ENCODE peak calls at places on chromosomes 1 and 21, in five cellular contexts. One of them, this sample, is unnamed.

GRCh38 chr1:231157311-231157710 is 4.5 kb upstream of the TRIM67 start:
- DNase-seq in adrenal gland: no peak
- DNase-seq in breast epithelium: no peak
- DNase-seq in uterus: no peak
- DNase-seq in ovary: no peak
- DNase-seq in this sample: no peak

GRCh38 chr1:167630568-167631385 is 745 bp downstream of the RCSD1 start:
- DNase-seq in adrenal gland: no peak
- DNase-seq in breast epithelium: no peak
- DNase-seq in uterus: no peak
- DNase-seq in ovary: no peak
- DNase-seq in this sample: peak; percentile 42

GRCh38 chr1:218479436-218480115 is 134.4 kb downstream of the TGFB2 start:
- DNase-seq in adrenal gland: no peak
- DNase-seq in breast epithelium: peak; percentile 67
- DNase-seq in uterus: no peak
- DNase-seq in ovary: no peak
- DNase-seq in this sample: no peak

GRCh38 chr1:228149341-228150020 is at the start of gene GJC2:
- DNase-seq in adrenal gland: peak; percentile 50
- DNase-seq in breast epithelium: no peak
- DNase-seq in uterus: peak; percentile 73
- DNase-seq in ovary: peak; percentile 79
- DNase-seq in this sample: no peak

GRCh38 chr1:40795811-40796586 is 12.4 kb downstream of the KCNQ4 start:
- DNase-seq in adrenal gland: no peak
- DNase-seq in breast epithelium: no peak
- DNase-seq in uterus: no peak
- DNase-seq in ovary: no peak
- DNase-seq in this sample: no peak

GRCh38 chr1:30650038-30650958 is 73.1 kb downstream of the MATN1 start:
- DNase-seq in adrenal gland: no peak
- DNase-seq in breast epithelium: no peak
- DNase-seq in uterus: peak; percentile 58
- DNase-seq in ovary: no peak
- DNase-seq in this sample: no peak

GRCh38 chr1:156900019-156900718 is 6.7 kb downstream of the PEAR1 start:
- DNase-seq in adrenal gland: no peak
- DNase-seq in breast epithelium: no peak
- DNase-seq in uterus: no peak
- DNase-seq in ovary: no peak
- DNase-seq in this sample: no peak

GRCh38 chr1:2468041-2468472 is 8.0 kb upstream of the PLCH2 start:
- DNase-seq in adrenal gland: peak; percentile 38
- DNase-seq in breast epithelium: no peak
- DNase-seq in uterus: no peak
- DNase-seq in ovary: no peak
- DNase-seq in this sample: peak; percentile 39

GRCh38 chr1:204041803-204042505 is 31.0 kb upstream of the SOX13 start:
- DNase-seq in adrenal gland: no peak
- DNase-seq in breast epithelium: no peak
- DNase-seq in uterus: peak; percentile 57
- DNase-seq in ovary: no peak
- DNase-seq in this sample: no peak

GRCh38 chr1:174217787-174218574 is 58.7 kb downstream of the RABGAP1L start:
- DNase-seq in adrenal gland: no peak
- DNase-seq in breast epithelium: no peak
- DNase-seq in uterus: no peak
- DNase-seq in ovary: no peak
- DNase-seq in this sample: peak; percentile 76

GRCh38 chr1:89723863-89724262 is 90.9 kb downstream of the LRRC8C start:
- DNase-seq in adrenal gland: no peak
- DNase-seq in breast epithelium: no peak
- DNase-seq in uterus: no peak
- DNase-seq in ovary: no peak
- DNase-seq in this sample: no peak

GRCh38 chr1:53982034-53982761 is 35.8 kb downstream of the LDLRAD1 start:
- DNase-seq in adrenal gland: peak; percentile 45
- DNase-seq in breast epithelium: peak; percentile 22
- DNase-seq in uterus: peak; percentile 42
- DNase-seq in ovary: peak; percentile 53
- DNase-seq in this sample: no peak

GRCh38 chr1:33180226-33181037 is 1.4 kb downstream of the TRIM62 start:
- DNase-seq in adrenal gland: peak; percentile 91
- DNase-seq in breast epithelium: peak; percentile 90
- DNase-seq in uterus: peak; percentile 92
- DNase-seq in ovary: peak; percentile 93
- DNase-seq in this sample: peak; percentile 88

GRCh38 chr1:41493117-41493536 is 8.6 kb upstream of the EDN2 start:
- DNase-seq in adrenal gland: no peak
- DNase-seq in breast epithelium: no peak
- DNase-seq in uterus: peak; percentile 64
- DNase-seq in ovary: no peak
- DNase-seq in this sample: peak; percentile 76

GRCh38 chr1:152148051-152148450 is 11.0 kb downstream of the RPTN start:
- DNase-seq in adrenal gland: no peak
- DNase-seq in breast epithelium: no peak
- DNase-seq in uterus: no peak
- DNase-seq in ovary: no peak
- DNase-seq in this sample: no peak

GRCh38 chr1:167173516-167174184 is 47.0 kb upstream of the POU2F1 start:
- DNase-seq in adrenal gland: peak; percentile 18
- DNase-seq in breast epithelium: no peak
- DNase-seq in uterus: no peak
- DNase-seq in ovary: no peak
- DNase-seq in this sample: no peak

GRCh38 chr21:32483293-32483595 is 70.7 kb downstream of the EVA1C start:
- DNase-seq in adrenal gland: no peak
- DNase-seq in breast epithelium: peak; percentile 35
- DNase-seq in uterus: no peak
- DNase-seq in ovary: no peak
- DNase-seq in this sample: no peak

GRCh38 chr1:165883056-165883455 is 55.6 kb downstream of the UCK2 start:
- DNase-seq in adrenal gland: no peak
- DNase-seq in breast epithelium: no peak
- DNase-seq in uterus: no peak
- DNase-seq in ovary: no peak
- DNase-seq in this sample: no peak

GRCh38 chr1:94927405-94928175 is 680 bp upstream of the CNN3 start:
- DNase-seq in adrenal gland: no peak
- DNase-seq in breast epithelium: peak; percentile 37
- DNase-seq in uterus: peak; percentile 65
- DNase-seq in ovary: no peak
- DNase-seq in this sample: no peak

GRCh38 chr1:91161166-91161565 is 139.3 kb upstream of the ZNF644 start:
- DNase-seq in adrenal gland: no peak
- DNase-seq in breast epithelium: no peak
- DNase-seq in uterus: no peak
- DNase-seq in ovary: no peak
- DNase-seq in this sample: no peak

GRCh38 chr1:33140153-33141149 is 41.4 kb downstream of the TRIM62 start:
- DNase-seq in adrenal gland: peak; percentile 51
- DNase-seq in breast epithelium: no peak
- DNase-seq in uterus: no peak
- DNase-seq in ovary: no peak
- DNase-seq in this sample: no peak

GRCh38 chr1:241485554-241485992 is 34.0 kb downstream of the FH start:
- DNase-seq in adrenal gland: no peak
- DNase-seq in breast epithelium: no peak
- DNase-seq in uterus: no peak
- DNase-seq in ovary: no peak
- DNase-seq in this sample: peak; percentile 34

GRCh38 chr1:176102700-176103244 is 104.3 kb downstream of the COP1 start:
- DNase-seq in adrenal gland: no peak
- DNase-seq in breast epithelium: no peak
- DNase-seq in uterus: no peak
- DNase-seq in ovary: no peak
- DNase-seq in this sample: no peak

GRCh38 chr1:233487415-233487814 is 126.5 kb upstream of the KCNK1 start:
- DNase-seq in adrenal gland: no peak
- DNase-seq in breast epithelium: no peak
- DNase-seq in uterus: no peak
- DNase-seq in ovary: no peak
- DNase-seq in this sample: no peak
- TF ChIP-seq POLR2A in adrenal gland: no peak
- TF ChIP-seq POLR2A in breast epithelium: no peak
- TF ChIP-seq POLR2A in uterus: no peak
- TF ChIP-seq POLR2A in ovary: no peak
- TF ChIP-seq POLR2A in this sample: no peak

GRCh38 chr1:9314711-9315379 is 22.2 kb downstream of the SPSB1 start:
- DNase-seq in adrenal gland: no peak
- DNase-seq in breast epithelium: no peak
- DNase-seq in uterus: no peak
- DNase-seq in ovary: no peak
- DNase-seq in this sample: no peak

GRCh38 chr1:9316512-9316911 is 23.8 kb downstream of the SPSB1 start:
- DNase-seq in adrenal gland: no peak
- DNase-seq in breast epithelium: no peak
- DNase-seq in uterus: no peak
- DNase-seq in ovary: no peak
- DNase-seq in this sample: no peak

GRCh38 chr1:9317072-9317471 is 24.4 kb downstream of the SPSB1 start:
- DNase-seq in adrenal gland: no peak
- DNase-seq in breast epithelium: no peak
- DNase-seq in uterus: no peak
- DNase-seq in ovary: no peak
- DNase-seq in this sample: no peak

GRCh38 chr1:9315411-9316079 is 22.9 kb downstream of the SPSB1 start:
- DNase-seq in adrenal gland: no peak
- DNase-seq in breast epithelium: no peak
- DNase-seq in uterus: no peak
- DNase-seq in ovary: no peak
- DNase-seq in this sample: no peak

DNA sequence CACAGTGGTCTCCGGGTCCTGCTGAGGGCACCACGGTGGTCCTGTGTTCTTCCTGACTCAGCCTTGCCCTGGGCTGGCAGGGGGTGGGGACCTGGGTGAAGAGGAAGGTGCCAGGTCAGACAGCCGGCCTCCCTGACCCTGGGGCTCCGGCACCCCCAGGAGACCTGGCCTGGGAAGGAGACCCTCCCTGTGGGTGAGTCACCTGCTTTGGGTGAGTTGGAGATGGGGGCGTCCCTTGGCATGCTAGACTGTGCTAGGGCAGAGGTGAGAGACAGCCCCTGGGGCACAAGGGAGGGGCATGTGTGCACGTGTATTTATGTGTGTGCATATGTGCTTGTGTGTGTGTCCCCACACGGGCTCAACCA is 23.4 kb downstream of the SPSB1 start:
- DNase-seq in adrenal gland: no peak
- DNase-seq in breast epithelium: no peak
- DNase-seq in uterus: no peak
- DNase-seq in ovary: no peak
- DNase-seq in this sample: no peak
- TF ChIP-seq POLR2A in adrenal gland: no peak
- TF ChIP-seq POLR2A in breast epithelium: no peak
- TF ChIP-seq POLR2A in uterus: no peak
- TF ChIP-seq POLR2A in ovary: no peak
- TF ChIP-seq POLR2A in this sample: no peak

GRCh38 chr1:211938473-211939080 is 96.8 kb downstream of the INTS7 start:
- DNase-seq in adrenal gland: no peak
- DNase-seq in breast epithelium: no peak
- DNase-seq in uterus: no peak
- DNase-seq in ovary: no peak
- DNase-seq in this sample: peak; percentile 82

GRCh38 chr1:211942583-211942982 is 92.8 kb downstream of the INTS7 start:
- DNase-seq in adrenal gland: no peak
- DNase-seq in breast epithelium: no peak
- DNase-seq in uterus: no peak
- DNase-seq in ovary: no peak
- DNase-seq in this sample: no peak

GRCh38 chr1:211944733-211945500 is 90.4 kb downstream of the INTS7 start:
- DNase-seq in adrenal gland: peak; percentile 70
- DNase-seq in breast epithelium: peak; percentile 77
- DNase-seq in uterus: no peak
- DNase-seq in ovary: no peak
- DNase-seq in this sample: no peak

GRCh38 chr1:211935448-211935970 is 99.8 kb downstream of the INTS7 start:
- DNase-seq in adrenal gland: no peak
- DNase-seq in breast epithelium: no peak
- DNase-seq in uterus: no peak
- DNase-seq in ovary: no peak
- DNase-seq in this sample: no peak

GRCh38 chr1:211939876-211940468 is 95.4 kb downstream of the INTS7 start:
- DNase-seq in adrenal gland: no peak
- DNase-seq in breast epithelium: no peak
- DNase-seq in uterus: no peak
- DNase-seq in ovary: no peak
- DNase-seq in this sample: no peak
- TF ChIP-seq POLR2A in adrenal gland: no peak
- TF ChIP-seq POLR2A in breast epithelium: no peak
- TF ChIP-seq POLR2A in uterus: no peak
- TF ChIP-seq POLR2A in ovary: no peak
- TF ChIP-seq POLR2A in this sample: no peak

DNA sequence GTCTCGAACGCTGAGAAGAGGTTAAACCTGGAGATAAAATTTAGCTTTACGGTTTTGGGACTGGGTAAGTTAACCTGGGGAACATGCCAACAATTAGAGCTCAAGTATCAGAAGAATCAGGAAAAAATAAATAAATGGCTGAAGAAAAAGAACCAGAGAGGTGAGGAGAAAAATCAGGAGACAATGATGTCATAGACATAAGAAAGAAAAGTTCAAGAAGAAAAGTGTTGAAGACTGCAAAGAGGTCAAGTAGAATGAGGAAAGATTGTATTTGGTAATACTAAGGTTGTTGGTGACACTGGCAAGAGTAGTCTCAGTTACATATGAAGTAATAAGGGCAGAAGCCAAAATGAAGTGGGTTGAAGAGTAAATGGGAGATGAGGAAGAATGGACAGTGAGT is 26.0 kb downstream of the CDKN2C start:
- DNase-seq in adrenal gland: no peak
- DNase-seq in breast epithelium: no peak
- DNase-seq in uterus: no peak
- DNase-seq in ovary: no peak
- DNase-seq in this sample: no peak
- TF ChIP-seq POLR2A in adrenal gland: no peak
- TF ChIP-seq POLR2A in breast epithelium: no peak
- TF ChIP-seq POLR2A in uterus: no peak
- TF ChIP-seq POLR2A in ovary: no peak
- TF ChIP-seq POLR2A in this sample: no peak

GRCh38 chr21:38989097-38989744 is 183.5 kb downstream of the ETS2 start:
- DNase-seq in adrenal gland: no peak
- DNase-seq in breast epithelium: no peak
- DNase-seq in uterus: no peak
- DNase-seq in ovary: no peak
- DNase-seq in this sample: no peak

GRCh38 chr21:38988211-38989096 is 182.7 kb downstream of the ETS2 start:
- DNase-seq in adrenal gland: no peak
- DNase-seq in breast epithelium: no peak
- DNase-seq in uterus: no peak
- DNase-seq in ovary: peak; percentile 39
- DNase-seq in this sample: no peak

GRCh38 chr21:38987551-38988210 is 182.0 kb downstream of the ETS2 start:
- DNase-seq in adrenal gland: no peak
- DNase-seq in breast epithelium: no peak
- DNase-seq in uterus: no peak
- DNase-seq in ovary: no peak
- DNase-seq in this sample: peak; percentile 28

GRCh38 chr21:38990424-38990794 is 184.7 kb downstream of the ETS2 start:
- DNase-seq in adrenal gland: no peak
- DNase-seq in breast epithelium: no peak
- DNase-seq in uterus: no peak
- DNase-seq in ovary: no peak
- DNase-seq in this sample: no peak

GRCh38 chr21:38989745-38990423 is 184.2 kb downstream of the ETS2 start:
- DNase-seq in adrenal gland: peak; percentile 29
- DNase-seq in breast epithelium: no peak
- DNase-seq in uterus: peak; percentile 80
- DNase-seq in ovary: peak; percentile 58
- DNase-seq in this sample: peak; percentile 26
- TF ChIP-seq POLR2A in adrenal gland: no peak
- TF ChIP-seq POLR2A in breast epithelium: no peak
- TF ChIP-seq POLR2A in uterus: no peak
- TF ChIP-seq POLR2A in ovary: no peak
- TF ChIP-seq POLR2A in this sample: no peak

This sample was measured in erythroblast.